ENCODE peak calls at places on chromosomes 12 and 14, in ten cellular contexts. J is cardiac muscle cell, S is GM06990, G is upper lobe of right lung, I is HuH-7.5, Q is anterior cingulate cortex, B is pons, O is ureter, M is NCI-H524 treated with DMSO at 0.1 percent for 48 hours, X is HEK293T. F is an unnamed sample.
A peak's percentile ranks its signal among the peaks of the same experiment; 100 is the strongest.

GRCh38 chr12:126069549-126070165 is 1004.4 kb downstream of the AACS start:
- DNase-seq in J (peak; percentile 45), S (no peak), G (no peak), I (peak; percentile 5), Q (no peak), B (no peak), O (no peak), M (no peak), X (peak; percentile 47), F (peak; percentile 80)

GRCh38 chr12:79296128-79296527 is 394.6 kb downstream of the PAWR start:
- DNase-seq in J (no peak), S (no peak), G (no peak), I (no peak), Q (no peak), B (no peak), O (no peak), M (no peak), X (no peak), F (no peak)

GRCh38 chr14:101634453-101635237 is 73.3 kb downstream of the DIO3 start:
- DNase-seq in J (no peak), S (no peak), G (no peak), I (no peak), Q (no peak), B (no peak), O (no peak), M (no peak), X (no peak), F (no peak)

GRCh38 chr12:13197526-13198141 is 1.1 kb downstream of the EMP1 start:
- DNase-seq in J (peak; percentile 64), S (no peak), G (peak; percentile 66), I (no peak), Q (no peak), B (no peak), O (no peak), M (no peak), X (no peak), F (no peak)

GRCh38 chr12:67068773-67069450 is 200.2 kb upstream of the CAND1 start:
- DNase-seq in J (peak; percentile 32), S (peak; percentile 16), G (peak; percentile 70), I (peak; percentile 34), Q (no peak), B (no peak), O (peak; percentile 56), M (no peak), X (peak; percentile 52), F (peak; percentile 91)

GRCh38 chr14:60634153-60634552 is 15.1 kb downstream of the SIX1 start:
- DNase-seq in J (no peak), S (no peak), G (no peak), I (no peak), Q (no peak), B (no peak), O (no peak), M (no peak), X (no peak), F (no peak)

GRCh38 chr14:57326253-57326652 is 57.5 kb downstream of the AP5M1 start:
- DNase-seq in J (no peak), S (peak; percentile 1), G (no peak), I (no peak), Q (no peak), B (no peak), O (no peak), M (no peak), X (no peak), F (no peak)

GRCh38 chr12:95380997-95381786 is 92.8 kb upstream of the METAP2 start:
- DNase-seq in J (peak; percentile 50), S (no peak), G (no peak), I (no peak), Q (no peak), B (no peak), O (no peak), M (no peak), X (no peak), F (no peak)

GRCh38 chr14:71594828-71595227 is 337.4 kb upstream of the RGS6 start:
- DNase-seq in J (peak; percentile 27), S (no peak), G (no peak), I (no peak), Q (no peak), B (no peak), O (no peak), M (no peak), X (no peak), F (no peak)

GRCh38 chr12:116395381-116395780 is 117.9 kb upstream of the MED13L start:
- DNase-seq in J (peak; percentile 59), S (no peak), G (no peak), I (no peak), Q (no peak), B (no peak), O (no peak), M (no peak), X (no peak), F (no peak)

GRCh38 chr12:87439990-87440827 is 589.0 kb downstream of the C12orf50 start:
- DNase-seq in J (peak; percentile 86), S (no peak), G (no peak), I (no peak), Q (no peak), B (no peak), O (peak; percentile 60), M (no peak), X (no peak), F (peak; percentile 86)

GRCh38 chr12:40224439-40225291 is at the start of gene LRRK2:
- DNase-seq in J (peak; percentile 73), S (peak; percentile 76), G (peak; percentile 96), I (peak; percentile 17), Q (no peak), B (no peak), O (peak; percentile 81), M (peak; percentile 23), X (peak; percentile 55), F (peak; percentile 80)

GRCh38 chr12:109998241-109998903 is 858 bp upstream of the ANKRD13A start:
- DNase-seq in J (no peak), S (no peak), G (no peak), I (no peak), Q (no peak), B (no peak), O (no peak), M (peak; percentile 8), X (no peak), F (no peak)

GRCh38 chr12:13033266-13033875 is 10.8 kb upstream of the FAM234B start:
- DNase-seq in J (no peak), S (no peak), G (no peak), I (no peak), Q (no peak), B (no peak), O (no peak), M (no peak), X (no peak), F (no peak)

GRCh38 chr12:1916396-1917171 is 1.9 kb downstream of the CACNA2D4 start:
- DNase-seq in J (peak; percentile 55), S (no peak), G (no peak), I (no peak), Q (no peak), B (no peak), O (peak; percentile 76), M (no peak), X (peak; percentile 4), F (peak; percentile 48)

GRCh38 chr12:27822076-27822712 is 42.2 kb upstream of the MANSC4 start:
- DNase-seq in J (peak; percentile 56), S (peak; percentile 70), G (no peak), I (no peak), Q (no peak), B (no peak), O (no peak), M (no peak), X (no peak), F (peak; percentile 56)

GRCh38 chr14:90512332-90512951 is 115.6 kb downstream of the CALM1 start:
- DNase-seq in J (no peak), S (no peak), G (no peak), I (no peak), Q (no peak), B (peak; percentile 39), O (no peak), M (no peak), X (no peak), F (no peak)

GRCh38 chr12:7161327-7161726 is 28.2 kb upstream of the PEX5 start:
- DNase-seq in J (no peak), S (no peak), G (no peak), I (no peak), Q (no peak), B (no peak), O (no peak), M (no peak), X (no peak), F (no peak)

GRCh38 chr14:94505206-94505605 is 4.1 kb downstream of the SERPINA12 start:
- DNase-seq in J (no peak), S (no peak), G (no peak), I (no peak), Q (no peak), B (no peak), O (no peak), M (no peak), X (no peak), F (no peak)

GRCh38 chr12:89448526-89448925 is 76.1 kb downstream of the GALNT4 start:
- DNase-seq in J (no peak), S (no peak), G (no peak), I (no peak), Q (no peak), B (no peak), O (no peak), M (peak; percentile 64), X (no peak), F (no peak)

GRCh38 chr14:33647385-33647786 is 303.5 kb downstream of the EGLN3 start:
- DNase-seq in J (peak; percentile 94), S (no peak), G (no peak), I (no peak), Q (no peak), B (no peak), O (no peak), M (no peak), X (no peak), F (no peak)

GRCh38 chr12:31895449-31896150 is 63.6 kb upstream of the RESF1 start:
- DNase-seq in J (no peak), S (peak; percentile 41), G (no peak), I (no peak), Q (no peak), B (no peak), O (no peak), M (no peak), X (no peak), F (no peak)

GRCh38 chr12:4809013-4809448 is 88.8 kb downstream of the GALNT8 start:
- DNase-seq in J (no peak), S (peak; percentile 67), G (no peak), I (no peak), Q (peak; percentile 5), B (no peak), O (no peak), M (no peak), X (peak; percentile 49), F (peak; percentile 94)

GRCh38 chr14:104610749-104611310 is 6.3 kb upstream of the TMEM179 start:
- DNase-seq in J (no peak), S (no peak), G (no peak), I (no peak), Q (no peak), B (no peak), O (no peak), M (no peak), X (no peak), F (peak; percentile 48)

GRCh38 chr12:52349196-52349595 is 18.1 kb downstream of the KRT85 start:
- DNase-seq in J (peak; percentile 53), S (no peak), G (no peak), I (no peak), Q (no peak), B (no peak), O (no peak), M (no peak), X (no peak), F (peak; percentile 31)

GRCh38 chr14:75647650-75648049 is 13.0 kb downstream of the ERG28 start:
- DNase-seq in J (peak; percentile 70), S (no peak), G (no peak), I (no peak), Q (no peak), B (no peak), O (peak; percentile 42), M (no peak), X (no peak), F (no peak)

GRCh38 chr12:47023311-47023710 is 56.1 kb upstream of the PCED1B start:
- DNase-seq in J (no peak), S (no peak), G (no peak), I (no peak), Q (no peak), B (no peak), O (no peak), M (no peak), X (no peak), F (no peak)

GRCh38 chr14:80212025-80212402 is 710 bp upstream of the DIO2 start:
- DNase-seq in J (peak; percentile 69), S (no peak), G (no peak), I (no peak), Q (no peak), B (no peak), O (no peak), M (no peak), X (no peak), F (peak; percentile 85)